ENCODE peak calls at places on chromosome 9, in seven cellular contexts. H, B, J, I, V, E and K are unnamed samples.

GRCh38 chr9:101758300-101758930 is 20.0 kb upstream of the GRIN3A start:
- DNase-seq in H (no peak), I (no peak), B (no peak), V (no peak), J (no peak), E (no peak), K (no peak)

GRCh38 chr9:31103836-31104235 is 1280.6 kb upstream of the ACO1 start:
- DNase-seq in H (no peak), E (no peak), I (no peak), J (no peak), B (no peak), V (no peak), K (peak; percentile 33)

GRCh38 chr9:120892177-120892747 is 15.3 kb upstream of the PHF19 start:
- DNase-seq in H (no peak), I (no peak), J (no peak), B (no peak), V (no peak), E (no peak), K (no peak)

GRCh38 chr9:79195904-79196303 is 375.9 kb upstream of the TLE4 start:
- DNase-seq in B (no peak), I (peak; percentile 88), H (peak; percentile 72), E (no peak), J (peak; percentile 88), V (no peak), K (no peak)

GRCh38 chr9:30078195-30078594 is 2306.2 kb upstream of the ACO1 start:
- DNase-seq in B (no peak), V (no peak), H (no peak), E (no peak), J (no peak), I (no peak), K (no peak)

GRCh38 chr9:81589392-81589791 is 100.0 kb downstream of the TLE1 start:
- DNase-seq in H (no peak), I (no peak), E (no peak), B (no peak), V (no peak), J (no peak), K (no peak)

GRCh38 chr9:38160613-38161215 is 91.7 kb upstream of the SHB start:
- DNase-seq in E (no peak), H (no peak), V (peak; percentile 77), I (peak; percentile 75), J (peak; percentile 65), B (peak; percentile 89), K (peak; percentile 11)

GRCh38 chr9:129435996-129436676 is 184.8 kb downstream of the C9orf50 start:
- DNase-seq in E (no peak), H (no peak), B (no peak), V (no peak), I (no peak), J (no peak), K (no peak)

GRCh38 chr9:82588801-82589200 is 474.1 kb downstream of the RASEF start:
- DNase-seq in I (no peak), B (no peak), V (no peak), E (no peak), J (no peak), H (no peak), K (no peak)

GRCh38 chr9:19379697-19380046 is 364 bp downstream of the RPS6 start:
- DNase-seq in J (no peak), E (peak; percentile 53), I (no peak), H (no peak), V (peak; percentile 43), B (peak; percentile 60), K (peak; percentile 22)

GRCh38 chr9:10910779-10911178 is 298.0 kb upstream of the PTPRD start:
- DNase-seq in V (no peak), I (no peak), B (no peak), J (no peak), E (no peak), H (no peak), K (no peak)

GRCh38 chr9:134892221-134892620 is 11.6 kb downstream of the FCN2 start:
- DNase-seq in H (no peak), V (no peak), I (no peak), J (no peak), E (no peak), B (no peak), K (no peak)

GRCh38 chr9:77848897-77849296 is 182.7 kb downstream of the GNAQ start:
- DNase-seq in V (no peak), H (peak; percentile 37), B (no peak), I (peak; percentile 94), J (peak; percentile 88), E (peak; percentile 77), K (peak; percentile 66)

GRCh38 chr9:88749420-88749819 is 214.4 kb downstream of the NXNL2 start:
- DNase-seq in B (no peak), H (no peak), V (no peak), E (no peak), J (peak; percentile 86), I (peak; percentile 84), K (no peak)

GRCh38 chr9:69820955-69821788 is 555 bp downstream of the CFAP95 start:
- DNase-seq in B (peak; percentile 36), I (no peak), H (no peak), V (no peak), J (no peak), E (no peak), K (no peak)

GRCh38 chr9:22307013-22307711 is 139.5 kb upstream of the DMRTA1 start:
- DNase-seq in V (peak; percentile 19), E (no peak), B (peak; percentile 85), I (peak; percentile 41), H (peak; percentile 13), J (peak; percentile 79), K (peak; percentile 77)

GRCh38 chr9:17063535-17064135 is 71.2 kb upstream of the CNTLN start:
- DNase-seq in J (peak; percentile 70), V (peak; percentile 21), B (peak; percentile 77), E (no peak), H (peak; percentile 23), I (peak; percentile 69), K (peak; percentile 31)

GRCh38 chr9:72942451-72942850 is 10.4 kb downstream of the ALDH1A1 start:
- DNase-seq in I (no peak), E (no peak), B (no peak), V (no peak), J (no peak), H (no peak), K (no peak)

GRCh38 chr9:131178382-131178781 is 53.0 kb downstream of the NUP214 start:
- DNase-seq in B (peak; percentile 84), J (peak; percentile 64), E (peak; percentile 71), V (peak; percentile 65), H (peak; percentile 74), I (peak; percentile 85), K (peak; percentile 38)

GRCh38 chr9:33449715-33450114 is 2.3 kb upstream of the AQP3 start:
- DNase-seq in J (no peak), E (no peak), I (no peak), H (no peak), V (no peak), B (no peak), K (no peak)

GRCh38 chr9:89606049-89606481 is 1.3 kb downstream of the GADD45G start:
- DNase-seq in B (peak; percentile 65), V (peak; percentile 81), I (peak; percentile 79), J (peak; percentile 57), E (peak; percentile 74), H (peak; percentile 11), K (no peak)

GRCh38 chr9:70466976-70467551 is 52.6 kb upstream of the KLF9 start:
- DNase-seq in B (no peak), I (peak; percentile 81), E (no peak), H (no peak), J (peak; percentile 80), V (no peak), K (no peak)

GRCh38 chr9:86978413-86978812 is 31.1 kb upstream of the GAS1 start:
- DNase-seq in I (no peak), H (no peak), B (no peak), V (no peak), J (peak; percentile 84), E (no peak), K (no peak)

GRCh38 chr9:6563036-6563435 is 82.5 kb downstream of the GLDC start:
- DNase-seq in E (no peak), I (peak; percentile 40), V (no peak), H (no peak), J (peak; percentile 32), B (no peak), K (no peak)

GRCh38 chr9:137444106-137444790 is 3.1 kb upstream of the ENTPD8 start:
- DNase-seq in V (no peak), J (no peak), B (no peak), H (no peak), E (no peak), I (no peak), K (no peak)
- TF ChIP-seq CTCF in V (no peak), J (peak; percentile 5), B (no peak), H (no peak), E (no peak), I (no peak), K (no peak)

DNA sequence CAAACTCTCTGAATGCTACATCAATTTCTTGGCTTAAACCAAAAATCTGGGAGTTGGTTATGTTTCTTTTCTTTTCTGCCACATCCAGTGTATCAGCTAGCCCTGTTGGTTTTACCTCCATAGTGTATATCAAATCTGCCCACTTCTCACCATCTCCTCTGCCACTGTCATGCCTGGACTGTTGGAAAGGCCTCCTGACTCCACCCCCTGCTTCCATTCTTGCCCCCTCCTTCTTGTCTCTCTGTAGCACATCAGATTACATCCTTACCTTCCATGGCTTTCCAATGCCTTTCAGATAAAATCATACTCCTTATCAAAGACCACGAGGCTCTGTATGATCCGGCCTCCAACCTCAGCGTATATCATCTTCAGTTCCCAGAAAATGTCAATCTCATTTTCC is 35.4 kb downstream of the STXBP1 start:
- DNase-seq in V (no peak), I (no peak), H (no peak), B (no peak), J (no peak), E (no peak), K (no peak)
- TF ChIP-seq CTCF in V (no peak), I (no peak), H (no peak), B (no peak), J (no peak), E (no peak), K (no peak)

DNA sequence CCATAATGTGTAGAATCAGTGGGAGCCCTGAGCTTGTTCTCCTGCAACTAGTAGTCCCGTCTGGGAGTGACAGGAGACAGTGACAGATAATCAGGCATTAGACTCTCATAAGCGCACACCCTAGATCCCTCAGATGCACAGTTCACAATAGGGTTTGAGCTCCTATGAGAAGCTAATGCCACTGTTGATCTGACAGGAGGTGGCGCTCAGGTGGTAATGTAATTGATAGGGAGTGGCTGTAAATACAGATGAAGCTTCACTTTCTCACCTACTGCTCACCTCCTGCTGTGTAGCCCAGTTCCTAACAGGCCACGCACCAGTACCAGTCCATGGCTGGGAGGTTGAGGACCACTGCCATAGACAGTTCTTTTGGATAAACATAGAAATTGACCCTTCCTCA is 188.7 kb downstream of the ROR2 start:
- DNase-seq in E (no peak), B (no peak), H (no peak), V (peak; percentile 37), J (no peak), I (no peak), K (no peak)
- TF ChIP-seq CTCF in E (no peak), B (no peak), H (no peak), V (no peak), J (no peak), I (no peak), K (no peak)

DNA sequence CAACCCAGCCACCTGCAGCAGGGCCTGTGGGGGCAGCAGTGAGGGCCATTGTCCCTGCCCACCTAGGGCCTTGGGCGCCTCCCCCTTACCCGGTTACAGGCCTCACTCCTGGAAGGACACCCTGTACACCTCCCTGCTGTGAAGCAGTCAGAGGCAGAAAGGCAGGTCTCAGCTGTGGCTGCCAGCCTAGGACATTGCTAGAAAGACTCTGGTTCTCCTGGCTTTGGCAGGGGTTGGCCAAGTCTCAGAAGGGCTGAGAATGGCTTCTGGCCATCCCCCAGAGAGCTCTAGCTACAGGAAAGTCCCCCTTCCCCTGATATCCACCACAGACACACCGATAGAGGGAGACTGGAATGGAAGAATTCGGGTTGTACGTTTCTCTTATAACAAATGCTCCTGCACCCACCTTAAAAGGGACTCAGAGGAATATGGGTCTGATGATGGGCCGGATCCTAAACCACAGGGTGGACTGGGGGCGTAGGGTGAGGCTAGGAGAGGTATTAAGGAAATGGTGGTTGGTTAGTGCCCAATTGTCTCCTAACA is 2.4 kb downstream of the DNAJB5 start:
- DNase-seq in E (no peak), V (no peak), H (no peak), J (no peak), I (no peak), B (peak; percentile 38), K (no peak)
- TF ChIP-seq CTCF in E (no peak), V (no peak), H (no peak), J (peak; percentile 7), I (no peak), B (peak; percentile 18), K (peak; percentile 7)